ENCODE peak calls at places on chromosomes 13 and 19, in six cellular contexts. D is kidney, Z is NCI-H446 treated with DMSO at 0.1 percent for 48 hours, U is lung microvascular endothelial cell, T is NCI-H2029 treated with DMSO at 0.1 percent for 48 hours, B is anterior cingulate cortex. L is an unnamed sample.
A peak's percentile ranks its signal among the peaks of the same experiment; 100 is the strongest.

GRCh38 chr19:32901504-32902161 is 32.1 kb upstream of the SLC7A9 start:
- DNase-seq in D (no peak), Z (no peak), U (no peak), T (peak; percentile 19), B (no peak), L (peak; percentile 52)

GRCh38 chr19:18639706-18640105 is 2.9 kb downstream of the KLHL26 start:
- DNase-seq in D (no peak), Z (no peak), U (no peak), T (no peak), B (no peak), L (no peak)

GRCh38 chr13:56528040-56528760 is 612.5 kb upstream of the PRR20A start:
- DNase-seq in D (no peak), Z (no peak), U (no peak), T (peak; percentile 86), B (no peak), L (peak; percentile 76)

GRCh38 chr19:5680083-5680436 is 256 bp downstream of the MICOS13 start:
- DNase-seq in D (peak; percentile 90), Z (no peak), U (peak; percentile 70), T (no peak), B (peak; percentile 83), L (peak; percentile 77)

GRCh38 chr19:22427587-22428298 is 5.6 kb upstream of the ZNF98 start:
- DNase-seq in D (peak; percentile 79), Z (no peak), U (no peak), T (no peak), B (no peak), L (no peak)

GRCh38 chr13:44436589-44437337 is 63.1 kb downstream of the SERP2 start:
- DNase-seq in D (peak; percentile 98), Z (peak; percentile 95), U (peak; percentile 96), T (peak; percentile 54), B (peak; percentile 96), L (peak; percentile 56)

GRCh38 chr19:44598880-44599279 is 14.5 kb upstream of the IGSF23 start:
- DNase-seq in D (no peak), Z (no peak), U (no peak), T (no peak), B (no peak), L (no peak)

GRCh38 chr13:65808061-65808460 is 1422.1 kb downstream of the PCDH9 start:
- DNase-seq in D (no peak), Z (no peak), U (no peak), T (no peak), B (no peak), L (no peak)

GRCh38 chr19:18086590-18087138 is at the start of gene IL12RB1:
- DNase-seq in D (no peak), Z (no peak), U (no peak), T (no peak), B (no peak), L (no peak)

GRCh38 chr13:42420304-42420703 is 148.4 kb downstream of the AKAP11 start:
- DNase-seq in D (no peak), Z (no peak), U (no peak), T (no peak), B (no peak), L (no peak)

GRCh38 chr13:63910406-63910957 is 2494.8 kb upstream of the PCDH20 start:
- DNase-seq in D (no peak), Z (no peak), U (no peak), T (no peak), B (no peak), L (no peak)

GRCh38 chr13:21360463-21360862 is 98.6 kb downstream of the ZDHHC20 start:
- DNase-seq in D (no peak), Z (no peak), U (no peak), T (no peak), B (no peak), L (no peak)

GRCh38 chr13:34719060-34719875 is 222.8 kb upstream of the NBEA start:
- DNase-seq in D (no peak), Z (no peak), U (no peak), T (peak; percentile 2), B (no peak), L (peak; percentile 3)